ENCODE peak calls at places on chromosomes 5 and 9, in four cellular contexts. D is H9, N is tibial nerve, C is GM20000. L is an unnamed sample.

GRCh38 chr5:146642410-146642809 is 126.4 kb upstream of the GPR151 start:
- DNase-seq in D (no peak), N (no peak), C (no peak), L (no peak)

GRCh38 chr9:109894444-109894843 is 114.4 kb downstream of the PALM2AKAP2 start:
- DNase-seq in D (no peak), C (no peak), N (no peak), L (no peak)

GRCh38 chr5:180034564-180034963 is 37.0 kb downstream of the RNF130 start:
- DNase-seq in D (no peak), C (no peak), N (no peak), L (no peak)

GRCh38 chr5:9947231-9947693 is 302.4 kb downstream of the ATPSCKMT start:
- DNase-seq in N (no peak), D (no peak), C (no peak), L (no peak)

GRCh38 chr9:136085815-136086212 is 9.3 kb downstream of the NACC2 start:
- DNase-seq in C (peak), D (peak), N (no peak), L (peak)

GRCh38 chr5:28117273-28118065 is 1079.1 kb upstream of the CDH9 start:
- DNase-seq in D (no peak), N (no peak), C (no peak), L (no peak)

GRCh38 chr5:7894439-7894838 is 25.5 kb downstream of the MTRR start:
- DNase-seq in C (no peak), N (no peak), D (no peak), L (no peak)

GRCh38 chr9:118940477-118940876 is 428.8 kb downstream of the BRINP1 start:
- DNase-seq in N (no peak), D (no peak), C (no peak), L (no peak)

GRCh38 chr9:37293664-37294524 is 128.6 kb upstream of the GRHPR start:
- DNase-seq in N (no peak), D (no peak), C (peak), L (no peak)

GRCh38 chr5:124285071-124285470 is 461.4 kb downstream of the ZNF608 start:
- DNase-seq in C (no peak), N (no peak), D (no peak), L (peak)

GRCh38 chr5:71790433-71790832 is 71.4 kb downstream of the CARTPT start:
- DNase-seq in C (no peak), D (no peak), N (no peak), L (no peak)

GRCh38 chr5:40041452-40041851 is 616.7 kb upstream of the DAB2 start:
- DNase-seq in C (no peak), D (no peak), N (no peak), L (no peak)

GRCh38 chr5:94884294-94884693 is 265.8 kb downstream of the SLF1 start:
- DNase-seq in D (peak), N (peak), C (no peak), L (no peak)

GRCh38 chr5:160693831-160694473 is 158.1 kb downstream of the ATP10B start:
- DNase-seq in D (no peak), C (no peak), N (no peak), L (no peak)

GRCh38 chr5:131747180-131748105 is 49.4 kb downstream of the FNIP1 start:
- DNase-seq in N (no peak), D (no peak), C (peak), L (no peak)

GRCh38 chr9:125644819-125645507 is 62.0 kb downstream of the MAPKAP1 start:
- DNase-seq in C (no peak), N (no peak), D (no peak), L (no peak)

GRCh38 chr9:133826289-133827085 is 88.3 kb upstream of the SARDH start:
- DNase-seq in N (no peak), C (no peak), D (no peak), L (no peak)

GRCh38 chr9:86021166-86021565 is 78.2 kb downstream of the GOLM1 start:
- DNase-seq in C (no peak), D (no peak), N (no peak), L (no peak)

GRCh38 chr5:2288466-2288865 is 405.7 kb upstream of the IRX4 start:
- DNase-seq in N (no peak), C (no peak), D (no peak), L (no peak)

GRCh38 chr5:15926586-15926985 is 253.0 kb downstream of the MARCHF11 start:
- DNase-seq in C (no peak), N (no peak), D (no peak), L (no peak)

GRCh38 chr9:134063088-134063875 is 4.5 kb downstream of the BRD3 start:
- DNase-seq in C (no peak), N (no peak), D (peak), L (no peak)

GRCh38 chr9:36485647-36486453 is 85.8 kb upstream of the RNF38 start:
- DNase-seq in D (peak), C (no peak), N (no peak), L (no peak)